ENCODE peak calls at places on chromosomes 1 and 21, in four cellular contexts. Y is Caco-2, B is psoas muscle, Q is gastrocnemius medialis. R is an unnamed sample. For H3K4me1 and H3K9me3, the result is how much of the 10 kb centered on the place peaks cover.

GRCh38 chr1:108612496-108612895 is 48.4 kb downstream of the HENMT1 start:
- DNase-seq in Y (no peak), B (no peak), Q (no peak), R (no peak)

GRCh38 chr1:222820159-222820732 is 5.4 kb downstream of the DISP1 start:
- DNase-seq in Y (no peak), B (no peak), Q (no peak), R (no peak)

GRCh38 chr1:212646588-212646987 is 38.0 kb downstream of the ATF3 start:
- DNase-seq in Y (no peak), B (no peak), Q (no peak), R (no peak)

GRCh38 chr1:21217812-21218596 is 41.3 kb upstream of the EIF4G3 start:
- DNase-seq in Y (no peak), B (peak), Q (no peak), R (peak)

GRCh38 chr1:75672528-75673393 is 51.7 kb upstream of the ACADM start:
- DNase-seq in Y (peak), B (no peak), Q (no peak), R (no peak)

GRCh38 chr1:219385786-219386427 is 212.2 kb downstream of the LYPLAL1 start:
- DNase-seq in Y (peak), B (peak), Q (no peak), R (peak)

GRCh38 chr1:35876988-35877387 is 6.0 kb upstream of the AGO1 start:
- DNase-seq in Y (no peak), B (no peak), Q (no peak), R (no peak)

GRCh38 chr1:218957971-218958370 is 215.7 kb upstream of the LYPLAL1 start:
- DNase-seq in Y (no peak), B (no peak), Q (no peak), R (no peak)

GRCh38 chr1:209769171-209769904 is 13.5 kb downstream of the TRAF3IP3 start:
- DNase-seq in Y (no peak), B (peak), Q (peak), R (no peak)

GRCh38 chr1:163093579-163093978 is 24.4 kb downstream of the RGS4 start:
- DNase-seq in Y (no peak), B (no peak), Q (no peak), R (no peak)

GRCh38 chr1:160078392-160079195 is 2.7 kb upstream of the KCNJ9 start:
- DNase-seq in Y (peak), B (no peak), Q (peak), R (peak)

GRCh38 chr1:110067957-110068645 is 2.4 kb downstream of the ALX3 start:
- DNase-seq in Y (no peak), B (no peak), Q (no peak), R (peak)

GRCh38 chr1:179921472-179921871 is 33.1 kb upstream of the CEP350 start:
- DNase-seq in Y (no peak), B (no peak), Q (no peak), R (no peak)

GRCh38 chr21:34545079-34545884 is 33.3 kb upstream of the KCNE1 start:
- DNase-seq in Y (peak), B (no peak), Q (no peak), R (no peak)

GRCh38 chr1:182446033-182446669 is 3.8 kb upstream of the RGSL1 start:
- DNase-seq in Y (no peak), B (no peak), Q (no peak), R (peak)

GRCh38 chr1:2529776-2530500 is at the start of gene HES5:
- DNase-seq in Y (no peak), B (no peak), Q (no peak), R (peak)

GRCh38 chr1:205950826-205951549 is 7.7 kb upstream of the SLC26A9 start:
- DNase-seq in Y (no peak), B (peak), Q (peak), R (no peak)

GRCh38 chr1:208799186-208799585 is 555.0 kb upstream of the PLXNA2 start:
- DNase-seq in Y (no peak), B (no peak), Q (no peak), R (no peak)

GRCh38 chr21:38504056-38504455 is 5.8 kb upstream of the ERG start:
- DNase-seq in Y (no peak), B (no peak), Q (no peak), R (no peak)

GRCh38 chr1:117707371-117707770 is 101.5 kb downstream of the TENT5C start:
- DNase-seq in Y (no peak), B (no peak), Q (no peak), R (no peak)

GRCh38 chr1:110628356-110629105 is 22.4 kb upstream of the KCNA2 start:
- DNase-seq in Y (no peak), B (no peak), Q (no peak), R (no peak)

GRCh38 chr1:160997323-160998038 is 23.5 kb downstream of the F11R start:
- DNase-seq in Y (peak), B (peak), Q (peak), R (peak)

GRCh38 chr1:158285756-158286241 is 3.9 kb upstream of the CD1C start:
- DNase-seq in Y (no peak), B (peak), Q (peak), R (no peak)

GRCh38 chr1:85585845-85586244 is 5.3 kb downstream of the CCN1 start:
- DNase-seq in Y (no peak), B (no peak), Q (no peak), R (no peak)

GRCh38 chr1:32733573-32734321 is 31.2 kb upstream of the SYNC start:
- DNase-seq in Y (no peak), B (no peak), Q (no peak), R (peak)

GRCh38 chr1:51063121-51063520 is 38.9 kb upstream of the C1orf185 start:
- DNase-seq in Y (no peak), B (no peak), Q (no peak), R (no peak)

GRCh38 chr1:22317231-22317919 is 134.3 kb upstream of the ZBTB40 start:
- DNase-seq in Y (peak), B (no peak), Q (no peak), R (peak)

GRCh38 chr1:219236095-219236494 is 62.4 kb downstream of the LYPLAL1 start:
- DNase-seq in Y (no peak), B (no peak), Q (no peak), R (no peak)

GRCh38 chr1:11499825-11500331 is 20.9 kb downstream of the DISP3 start:
- DNase-seq in Y (no peak), B (no peak), Q (no peak), R (peak)

GRCh38 chr1:43510621-43511020 is 20.1 kb upstream of the PTPRF start:
- DNase-seq in Y (no peak), B (no peak), Q (no peak), R (no peak)

GRCh38 chr1:42379794-42380616 is 587 bp upstream of the RIMKLA start:
- DNase-seq in Y (peak), B (no peak), Q (no peak), R (no peak)

GRCh38 chr1:9126511-9126910 is 2.4 kb downstream of the GPR157 start:
- DNase-seq in Y (no peak), B (no peak), Q (no peak), R (no peak)

GRCh38 chr1:1283821-1284220 is 3.6 kb downstream of the SCNN1D start:
- DNase-seq in Y (no peak), B (no peak), Q (no peak), R (no peak)

GRCh38 chr1:27154469-27154990 is 395 bp downstream of the SLC9A1 start:
- DNase-seq in Y (no peak), B (no peak), Q (no peak), R (no peak)
- H3K4me1 ChIP-seq in Y (under half), B (half or more), Q (half or more), R (under half)

DNA sequence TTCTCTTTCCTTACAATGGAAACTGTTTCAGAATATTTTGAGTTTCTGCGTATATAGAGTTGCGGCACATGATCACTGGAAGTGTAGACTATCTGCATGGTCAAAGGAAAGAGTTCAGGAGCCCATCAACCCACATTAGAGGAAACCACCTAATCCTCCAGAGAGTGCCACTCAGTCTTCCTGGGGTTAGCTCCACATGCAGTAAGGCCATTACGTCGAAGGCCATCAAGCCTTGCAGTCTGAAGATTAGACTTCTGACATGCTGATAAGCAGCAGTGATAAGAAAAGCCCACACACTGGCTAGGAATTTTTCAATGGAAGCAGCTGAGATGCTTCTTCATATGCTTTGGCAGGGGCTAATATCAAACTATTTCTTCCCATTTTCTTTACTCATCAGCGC is 7.6 kb downstream of the ZNF669 start:
- DNase-seq in Y (no peak), B (no peak), Q (no peak), R (no peak)
- H3K9me3 ChIP-seq in Y (under half), B (under half), Q (under half), R (under half)

GRCh38 chr1:112982328-112982727 is 26.3 kb upstream of the SLC16A1 start:
- DNase-seq in Y (no peak), B (no peak), Q (no peak), R (no peak)
- H3K4me1 ChIP-seq in Y (under half), B (under half), Q (under half), R (under half)

DNA sequence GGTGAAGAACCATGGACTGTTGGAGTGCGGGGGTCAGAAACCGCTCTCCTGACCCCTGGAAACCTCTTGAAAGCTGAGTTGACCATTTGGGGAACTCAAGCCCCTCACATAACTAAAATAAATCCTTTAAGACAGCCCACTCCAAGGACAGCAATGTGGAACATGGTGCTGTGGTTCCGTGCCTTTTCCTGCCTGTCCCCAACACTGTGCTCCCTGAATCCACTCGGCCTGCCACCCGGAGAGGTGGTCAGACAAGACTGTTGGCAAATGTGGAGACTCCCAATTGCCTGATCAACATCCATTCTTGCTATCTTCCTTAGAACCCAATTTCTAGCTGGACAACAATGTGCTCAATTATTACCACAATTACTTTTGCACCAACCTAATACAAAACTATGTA is 286.0 kb downstream of the NPHP4 start:
- DNase-seq in Y (no peak), B (no peak), Q (no peak), R (no peak)
- H3K9me3 ChIP-seq in Y (under half), B (under half), Q (under half), R (under half)